ENCODE peak calls at places on chromosome 19, in five cellular contexts. A is esophagus muscularis mucosa, V is body of pancreas, N is uterus, R is stomach. I is an unnamed sample.
A peak's percentile ranks its signal among the peaks of the same experiment; 100 is the strongest.

GRCh38 chr19:41691268-41691970 is 3.3 kb upstream of the CEACAM7 start:
- DNase-seq in A (peak; percentile 75), V (peak; percentile 23), N (no peak), R (peak; percentile 45), I (no peak)

GRCh38 chr19:3366761-3367571 is 583 bp downstream of the NFIC start:
- DNase-seq in A (no peak), V (peak; percentile 76), N (peak; percentile 72), R (no peak), I (peak; percentile 69)

GRCh38 chr19:28465317-28466086 is 747.4 kb downstream of the UQCRFS1 start:
- DNase-seq in A (no peak), V (no peak), N (no peak), R (no peak), I (no peak)

GRCh38 chr19:10830941-10831779 is 4.9 kb downstream of the TMED1 start:
- DNase-seq in A (no peak), V (no peak), N (no peak), R (no peak), I (no peak)

GRCh38 chr19:45030825-45031224 is 8.0 kb upstream of the CLASRP start:
- DNase-seq in A (no peak), V (no peak), N (no peak), R (no peak), I (no peak)

GRCh38 chr19:4454952-4455738 is 2.4 kb downstream of the UBXN6 start:
- DNase-seq in A (no peak), V (no peak), N (peak; percentile 69), R (no peak), I (peak; percentile 73)

GRCh38 chr19:30385666-30386065 is 13.5 kb downstream of the ZNF536 start:
- DNase-seq in A (no peak), V (no peak), N (no peak), R (peak; percentile 14), I (no peak)

GRCh38 chr19:10551698-10552301 is 8.1 kb downstream of the ATG4D start:
- DNase-seq in A (no peak), V (peak; percentile 62), N (no peak), R (peak; percentile 32), I (no peak)

GRCh38 chr19:42561512-42561911 is 33.2 kb downstream of the CEACAM8 start:
- DNase-seq in A (no peak), V (no peak), N (no peak), R (no peak), I (no peak)

GRCh38 chr19:40284501-40285352 is at the start of gene AKT2:
- DNase-seq in A (no peak), V (peak; percentile 12), N (no peak), R (no peak), I (peak; percentile 77)

GRCh38 chr19:574658-575526 is 2.5 kb downstream of the BSG start:
- DNase-seq in A (no peak), V (peak; percentile 26), N (no peak), R (peak; percentile 69), I (peak; percentile 65)
- H3K27ac ChIP-seq in A (peak overlapping the region; percentile 63), V (no peak overlapping the region), N (peak overlapping the region; percentile 49), R (peak overlapping the region; percentile 75), I (peak overlapping the region; percentile 61)

GRCh38 chr19:947090-947706 is 21.4 kb downstream of the ARID3A start:
- DNase-seq in A (no peak), V (no peak), N (no peak), R (no peak), I (no peak)
- TF ChIP-seq POLR2A in A (no peak), V (no peak), N (no peak), R (no peak), I (no peak)

GRCh38 chr19:8388612-8388958 is 1.6 kb upstream of the RAB11B start:
- DNase-seq in A (no peak), V (no peak), N (no peak), R (no peak), I (no peak)
- H3K4me1 ChIP-seq in A (peaks cover 42% of the 10 kb centered on the region), V (peaks cover 82% of the 10 kb centered on the region), N (no peaks in the 10 kb centered on the region), R (peaks cover 46% of the 10 kb centered on the region), I (peaks cover 27% of the 10 kb centered on the region)

DNA sequence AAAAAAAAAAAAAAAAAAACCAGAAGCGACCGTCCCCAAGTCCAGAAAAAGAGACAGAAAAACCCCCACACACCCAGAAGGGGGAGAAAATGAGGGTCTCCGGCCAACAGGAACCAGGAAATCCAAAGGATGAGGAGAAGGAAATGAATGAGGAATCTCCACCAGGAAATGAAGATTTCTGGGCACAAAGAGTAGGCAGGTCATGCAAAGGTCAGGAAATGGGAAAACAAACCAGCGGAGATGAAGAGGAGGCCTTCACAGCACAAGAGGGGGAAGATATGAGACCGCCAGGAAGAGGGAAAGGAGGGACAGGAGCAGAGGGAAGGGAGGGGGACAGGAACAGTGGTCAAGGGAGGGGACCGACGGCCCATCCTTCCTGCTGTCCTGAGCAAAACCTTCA is 5.8 kb downstream of the TEAD2 start:
- DNase-seq in A (no peak), V (no peak), N (no peak), R (no peak), I (no peak)
- H3K27ac ChIP-seq in A (peak overlapping the region; percentile 62), V (no peak overlapping the region), N (peak overlapping the region; percentile 55), R (peak overlapping the region; percentile 67), I (no peak overlapping the region)

GRCh38 chr19:50793558-50794065 is 3.4 kb downstream of the ACP4 start:
- DNase-seq in A (no peak), V (no peak), N (no peak), R (no peak), I (no peak)
- TF ChIP-seq POLR2A in A (no peak), V (no peak), N (no peak), R (no peak), I (no peak)

GRCh38 chr19:39148939-39149529 is 23.4 kb downstream of the PAK4 start:
- DNase-seq in A (no peak), V (no peak), N (no peak), R (no peak), I (no peak)

GRCh38 chr19:39152066-39152465 is 26.5 kb downstream of the PAK4 start:
- DNase-seq in A (no peak), V (no peak), N (no peak), R (no peak), I (no peak)

GRCh38 chr19:39150807-39151206 is 25.2 kb downstream of the PAK4 start:
- DNase-seq in A (no peak), V (no peak), N (no peak), R (no peak), I (no peak)

GRCh38 chr19:39150235-39150634 is 24.6 kb downstream of the PAK4 start:
- DNase-seq in A (no peak), V (no peak), N (no peak), R (no peak), I (no peak)

DNA sequence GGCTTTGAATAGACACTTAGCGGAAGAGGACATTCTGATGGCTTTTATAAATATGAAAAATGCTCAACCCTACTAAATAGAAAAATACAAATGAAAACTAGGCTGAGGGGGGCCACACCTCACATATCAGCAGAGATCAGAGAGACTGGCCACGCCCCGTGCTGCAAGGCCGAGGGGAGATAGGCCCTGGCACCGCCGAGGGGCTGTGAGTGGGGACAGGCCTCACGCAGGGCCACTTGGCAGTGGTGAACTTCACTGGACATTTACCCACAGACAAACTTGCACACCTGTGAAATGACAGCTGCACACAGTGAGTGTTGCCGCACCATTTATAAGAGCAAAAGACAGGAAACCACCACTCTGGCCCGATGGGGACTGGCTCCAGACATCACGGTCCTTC is 25.6 kb downstream of the PAK4 start:
- DNase-seq in A (no peak), V (no peak), N (no peak), R (no peak), I (no peak)
- H3K4me1 ChIP-seq in A (peaks cover 32% of the 10 kb centered on the region), V (peaks cover 38% of the 10 kb centered on the region), N (peaks cover 6% of the 10 kb centered on the region), R (peaks cover 39% of the 10 kb centered on the region), I (peaks cover 3% of the 10 kb centered on the region)

GRCh38 chr19:8468124-8468523 is 23.3 kb downstream of the HNRNPM start:
- DNase-seq in A (no peak), V (no peak), N (no peak), R (no peak), I (no peak)
- H3K27ac ChIP-seq in A (no peak overlapping the region), V (no peak overlapping the region), N (no peak overlapping the region), R (no peak overlapping the region), I (no peak overlapping the region)

GRCh38 chr19:5580116-5580515 is 12.4 kb upstream of the TINCR start:
- DNase-seq in A (no peak), V (no peak), N (no peak), R (no peak), I (no peak)

GRCh38 chr19:5579286-5579685 is 11.5 kb upstream of the TINCR start:
- DNase-seq in A (no peak), V (no peak), N (no peak), R (no peak), I (no peak)

GRCh38 chr19:5575553-5575952 is 7.8 kb upstream of the TINCR start:
- DNase-seq in A (no peak), V (no peak), N (no peak), R (no peak), I (no peak)

GRCh38 chr19:5579697-5580096 is 11.9 kb upstream of the TINCR start:
- DNase-seq in A (no peak), V (no peak), N (no peak), R (no peak), I (no peak)

GRCh38 chr19:5578094-5578846 is 10.5 kb upstream of the TINCR start:
- DNase-seq in A (no peak), V (peak; percentile 63), N (peak; percentile 64), R (peak; percentile 74), I (peak; percentile 82)
- TF ChIP-seq POLR2A in A (no peak), V (no peak), N (no peak), R (no peak), I (no peak)